ENCODE peak calls at places on chromosomes 5 and 9, in eight cellular contexts. D is spleen; Y is lower lobe of right lung; V is H1; H is sigmoid colon; B is heart right ventricle; S is effector memory CD4-positive, alpha-beta T cell; P is tibial artery. T is an unnamed sample. For H3K27me3 and H3K36me3, the result is how much of the 10 kb centered on the place peaks cover.

GRCh38 chr5:142508630-142509425 is 177.1 kb downstream of the FGF1 start:
- DNase-seq in Y (no peak), B (no peak), S (no peak), P (no peak), H (no peak), V (no peak), D (no peak), T (no peak)

GRCh38 chr9:127968717-127969383 is 11.9 kb downstream of the EEIG1 start:
- DNase-seq in B (peak), D (no peak), P (peak), Y (no peak), H (peak), S (no peak), V (no peak), T (peak)

GRCh38 chr9:135476981-135477380 is 2.6 kb upstream of the PPP1R26 start:
- DNase-seq in S (no peak), Y (peak), B (no peak), D (no peak), H (no peak), P (no peak), V (no peak), T (no peak)

GRCh38 chr9:123484130-123484529 is 128.1 kb downstream of the CRB2 start:
- DNase-seq in S (no peak), B (no peak), Y (no peak), H (peak), V (no peak), D (no peak), P (no peak), T (no peak)

GRCh38 chr9:121545875-121546423 is 46.3 kb upstream of the GGTA1 start:
- DNase-seq in B (peak), P (peak), Y (peak), D (peak), H (peak), S (peak), V (peak), T (peak)

GRCh38 chr9:128431207-128431606 is 10.6 kb downstream of the CERCAM start:
- DNase-seq in D (no peak), H (no peak), S (no peak), P (no peak), B (no peak), V (no peak), Y (no peak), T (no peak)

GRCh38 chr9:126833710-126834345 is 26.6 kb upstream of the ZBTB34 start:
- DNase-seq in Y (no peak), D (no peak), S (no peak), V (no peak), P (no peak), H (no peak), B (no peak), T (no peak)

GRCh38 chr9:113807173-113808061 is 68.7 kb upstream of the ZNF618 start:
- DNase-seq in Y (no peak), B (no peak), D (no peak), P (peak), S (no peak), H (peak), V (peak), T (peak)

GRCh38 chr5:156230887-156231286 is 96.1 kb upstream of the SGCD start:
- DNase-seq in P (no peak), Y (no peak), D (no peak), B (no peak), S (no peak), H (no peak), V (no peak), T (no peak)

GRCh38 chr5:156237361-156237760 is 89.6 kb upstream of the SGCD start:
- DNase-seq in S (no peak), D (no peak), B (no peak), V (no peak), Y (no peak), H (no peak), P (no peak), T (no peak)

DNA sequence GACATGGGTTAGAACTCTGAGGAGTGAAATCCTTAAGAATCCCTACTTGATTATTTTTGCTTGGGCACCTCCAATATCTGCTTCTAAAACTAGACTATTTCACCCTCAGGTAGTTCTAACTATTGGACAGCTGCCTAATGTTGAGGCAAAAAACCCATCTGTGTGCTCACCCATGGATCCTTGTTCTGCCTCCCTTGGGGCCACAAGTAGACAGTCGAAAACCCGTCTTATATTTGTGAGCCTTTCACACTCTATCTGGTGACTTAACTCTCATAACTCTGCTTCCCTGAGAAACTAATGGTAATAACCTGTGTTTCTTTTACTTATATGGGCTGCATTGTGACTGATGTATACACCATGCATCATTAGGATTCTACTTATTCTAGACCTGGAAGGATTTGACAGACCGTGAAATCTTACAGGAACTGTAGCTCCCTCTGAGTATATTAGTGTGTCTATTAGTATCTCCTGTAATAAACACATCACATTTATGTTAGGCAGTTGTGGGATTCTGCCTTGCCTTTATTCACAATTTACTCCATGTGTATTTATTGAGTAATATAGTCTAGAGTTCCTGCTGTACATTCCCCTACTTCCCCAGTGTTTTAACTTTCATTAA is 94.6 kb upstream of the SGCD start:
- DNase-seq in V (no peak), S (no peak), P (no peak), B (no peak), D (no peak), Y (no peak), H (no peak), T (no peak)
- H3K27ac ChIP-seq in V (no peak), S (no peak), P (no peak), B (no peak), D (no peak), Y (no peak), H (no peak), T (no peak)

GRCh38 chr5:2633992-2634391 is 117.5 kb downstream of the IRX2 start:
- DNase-seq in B (no peak), P (no peak), Y (no peak), S (no peak), V (no peak), H (no peak), D (no peak), T (no peak)

GRCh38 chr5:2629035-2629434 is 122.4 kb downstream of the IRX2 start:
- DNase-seq in Y (no peak), H (no peak), S (no peak), P (no peak), D (no peak), V (no peak), B (no peak), T (no peak)

DNA sequence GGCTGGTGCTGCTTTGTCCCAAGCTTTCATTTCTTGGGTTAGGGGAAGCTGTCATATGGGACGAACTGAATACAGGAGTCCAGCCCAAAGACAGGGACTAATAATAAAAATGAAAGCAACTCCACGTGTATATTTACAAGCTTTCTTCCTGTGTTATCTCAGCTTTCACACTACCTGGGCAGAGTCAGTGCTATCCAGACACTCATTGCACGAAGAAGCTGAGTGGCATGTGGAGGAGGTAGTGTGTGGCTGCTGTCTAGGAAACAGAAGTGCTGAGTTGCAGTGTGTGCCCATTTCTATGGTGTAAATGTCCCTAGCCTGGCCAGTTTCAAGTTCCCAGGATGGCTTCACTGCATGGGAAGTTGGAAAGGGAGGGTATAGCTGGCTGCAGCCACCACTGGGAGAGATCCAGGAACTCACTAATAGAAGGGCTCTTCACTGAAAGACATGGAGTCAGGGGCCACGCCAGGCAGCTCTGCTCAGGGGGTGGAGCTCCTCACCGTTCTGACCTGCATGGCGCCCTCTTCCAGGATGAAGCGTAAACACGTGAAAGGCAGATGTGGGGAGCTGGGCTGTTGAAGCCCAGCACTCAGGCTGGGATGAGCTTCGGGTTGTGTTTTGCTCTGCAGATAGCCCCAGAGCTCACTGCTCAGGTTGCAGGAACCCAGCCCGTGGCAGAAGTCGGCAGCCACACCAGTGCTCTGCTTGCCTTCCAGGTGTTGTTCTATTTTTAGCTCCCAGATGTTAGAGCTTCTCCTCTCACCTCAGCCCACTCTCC is 116.9 kb downstream of the IRX2 start:
- DNase-seq in Y (no peak), H (no peak), P (no peak), B (no peak), D (no peak), V (no peak), S (no peak), T (no peak)
- H3K27me3 ChIP-seq in Y (under half), H (under half), P (under half), B (under half), D (under half), V (under half), S (under half), T (under half)

GRCh38 chr9:134152488-134152887 is 11.9 kb downstream of the RNU6ATAC start:
- DNase-seq in D (no peak), Y (no peak), S (no peak), V (no peak), P (no peak), H (no peak), B (no peak), T (no peak)
- H3K36me3 ChIP-seq in D (half or more), Y (half or more), S (half or more), V (under half), P (half or more), H (half or more), B (half or more), T (half or more)

DNA sequence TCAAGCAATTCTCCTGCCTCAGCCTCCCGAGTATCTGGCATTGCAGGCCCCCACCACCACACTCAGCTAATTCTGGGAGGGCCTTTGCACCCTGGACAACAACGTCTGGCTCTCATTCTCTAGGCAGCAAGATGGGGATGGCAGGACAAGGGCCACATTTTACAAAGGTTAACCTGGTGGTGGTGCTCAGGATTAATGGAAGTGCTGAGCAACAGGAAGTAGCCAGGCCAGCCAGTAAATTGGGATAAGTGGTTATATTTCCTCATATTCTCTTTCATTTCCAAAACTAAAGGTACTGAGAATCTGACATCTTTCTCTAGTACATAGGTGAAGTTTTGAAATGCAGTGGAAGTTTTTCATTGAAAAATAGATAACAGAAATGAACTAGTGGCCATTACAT is 24.7 kb upstream of the ASPN start:
- DNase-seq in H (no peak), S (no peak), P (no peak), Y (no peak), B (no peak), V (no peak), D (no peak), T (no peak)
- H3K27ac ChIP-seq in H (peak), S (no peak), P (peak), Y (peak), B (peak), V (no peak), D (no peak), T (peak)

DNA sequence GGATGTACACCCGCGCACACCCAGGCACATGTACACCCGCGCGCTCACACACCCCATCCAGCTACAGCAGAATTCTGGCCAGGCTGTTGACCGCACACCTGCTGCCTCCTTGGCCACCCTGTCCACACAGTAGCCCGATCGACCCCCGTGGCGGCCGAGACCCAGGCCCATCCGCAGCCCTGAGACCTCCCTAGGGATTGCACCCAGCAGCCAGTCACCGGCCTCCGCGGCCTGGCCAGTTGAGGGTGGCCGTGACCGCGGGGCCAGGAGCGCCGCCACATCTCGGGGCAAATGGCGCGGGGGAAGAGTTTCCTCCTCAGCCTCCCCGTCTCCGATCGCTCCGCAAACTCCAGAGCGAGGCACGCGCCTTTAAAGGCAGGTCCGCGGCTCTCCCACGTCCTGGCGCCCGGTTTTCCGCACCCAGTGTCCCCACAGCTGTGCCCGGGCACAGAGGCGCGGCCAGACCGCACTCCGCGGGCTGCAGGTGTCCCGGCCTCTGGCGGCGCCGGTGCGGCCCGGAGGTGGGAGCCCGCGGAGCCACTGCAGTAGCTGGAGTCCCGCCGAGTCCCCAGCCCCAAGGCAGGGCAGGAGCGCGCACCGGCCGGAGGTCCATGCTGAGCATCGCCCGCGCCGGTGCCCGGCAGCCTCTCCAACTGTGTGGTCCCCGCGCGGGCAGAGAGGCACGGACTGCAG is 626 bp upstream of the ADAMTS16 start:
- DNase-seq in V (no peak), B (peak), H (no peak), D (no peak), S (no peak), P (no peak), Y (no peak), T (no peak)
- H3K27me3 ChIP-seq in V (under half), B (under half), H (under half), D (under half), S (under half), P (under half), Y (under half), T (under half)

GRCh38 chr9:136671254-136671614 is 8.5 kb downstream of the EGFL7 start:
- DNase-seq in Y (no peak), H (no peak), P (no peak), V (no peak), D (no peak), S (no peak), B (no peak), T (no peak)
- H3K36me3 ChIP-seq in Y (half or more), H (under half), P (under half), V (under half), D (under half), S (under half), B (half or more), T (half or more)